ENCODE peak calls at places on chromosomes 3 and 15, in four cellular contexts. D is neural progenitor cell, R is type B pancreatic cell, F is B cell. V is an unnamed sample.

GRCh38 chr15:52567886-52568568 is 803 bp downstream of the ARPP19 start:
- DNase-seq in F (peak), R (no peak), D (no peak), V (no peak)

GRCh38 chr3:30646181-30646876 is 39.9 kb downstream of the TGFBR2 start:
- DNase-seq in D (no peak), R (no peak), F (no peak), V (no peak)

GRCh38 chr3:170437696-170438407 is 19.2 kb downstream of the CLDN11 start:
- DNase-seq in R (no peak), D (no peak), F (no peak), V (no peak)

GRCh38 chr3:184003187-184003967 is 14.3 kb downstream of the ABCC5 start:
- DNase-seq in D (no peak), R (no peak), F (no peak), V (no peak)

GRCh38 chr3:44832965-44833364 is 28.7 kb upstream of the TMEM42 start:
- DNase-seq in F (no peak), R (no peak), D (no peak), V (no peak)

GRCh38 chr3:99330924-99331532 is 307.4 kb upstream of the COL8A1 start:
- DNase-seq in F (no peak), R (no peak), D (no peak), V (no peak)

GRCh38 chr3:141326123-141326522 is 42.2 kb upstream of the ZBTB38 start:
- DNase-seq in F (no peak), R (no peak), D (no peak), V (no peak)

GRCh38 chr3:126971891-126972351 is 11.0 kb upstream of the PLXNA1 start:
- DNase-seq in R (no peak), F (no peak), D (peak), V (no peak)

GRCh38 chr3:73379465-73379864 is 245.3 kb downstream of the PDZRN3 start:
- DNase-seq in R (no peak), D (no peak), F (no peak), V (no peak)

GRCh38 chr15:64334530-64334929 is 21.4 kb downstream of the CSNK1G1 start:
- DNase-seq in R (no peak), D (no peak), F (no peak), V (no peak)

GRCh38 chr3:185645596-185646381 is 59.7 kb downstream of the SENP2 start:
- DNase-seq in D (peak), R (no peak), F (no peak), V (peak)

GRCh38 chr3:179071569-179072397 is at the start of gene ZMAT3:
- DNase-seq in F (peak), R (peak), D (peak), V (peak)

GRCh38 chr3:171374260-171374659 is 85.9 kb downstream of the TNIK start:
- DNase-seq in R (no peak), F (no peak), D (no peak), V (no peak)

GRCh38 chr3:73848173-73848751 is 223.5 kb upstream of the PDZRN3 start:
- DNase-seq in D (peak), R (no peak), F (no peak), V (no peak)

GRCh38 chr15:79779739-79780138 is 117.1 kb downstream of the MTHFS start:
- DNase-seq in D (no peak), F (no peak), R (no peak), V (peak)

GRCh38 chr3:10015476-10015904 is 10.7 kb upstream of the FANCD2 start:
- DNase-seq in D (no peak), R (no peak), F (no peak), V (peak)

GRCh38 chr15:96023081-96023480 is 307.4 kb upstream of the NR2F2 start:
- DNase-seq in D (no peak), R (no peak), F (no peak), V (no peak)

GRCh38 chr3:17115186-17115585 is 230.4 kb downstream of the PLCL2 start:
- DNase-seq in D (no peak), R (no peak), F (no peak), V (peak)

GRCh38 chr3:32374788-32375595 is 16.7 kb upstream of the CMTM7 start:
- DNase-seq in R (no peak), D (peak), F (peak), V (no peak)

DNA sequence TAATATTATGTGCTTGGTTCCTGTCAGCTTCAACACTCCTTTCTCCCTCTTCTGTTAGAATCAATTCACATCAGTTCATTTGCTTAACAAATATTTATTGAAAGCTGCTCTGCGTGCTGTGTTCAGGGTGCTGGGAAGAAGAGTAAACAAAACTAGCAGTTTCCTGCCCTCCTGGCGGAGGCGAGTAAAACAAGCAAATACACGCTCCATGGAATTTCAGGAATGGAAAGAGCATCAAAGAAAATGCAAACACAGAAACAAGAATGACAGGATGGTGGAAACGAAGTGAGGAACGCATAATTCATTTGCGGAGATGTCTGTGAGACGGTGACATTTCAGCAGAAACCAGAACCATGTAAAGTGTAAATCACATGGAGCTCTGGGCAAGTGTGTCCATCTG is 49.4 kb upstream of the SPTSSB start:
- DNase-seq in D (peak), F (no peak), R (no peak), V (no peak)
- TF ChIP-seq CTCF in D (peak), F (no peak), R (peak), V (peak)

GRCh38 chr3:113535898-113536297 is 3.5 kb downstream of the SIDT1 start:
- DNase-seq in R (no peak), D (peak), F (no peak), V (no peak)
- TF ChIP-seq CTCF in R (peak), D (peak), F (peak), V (no peak)

GRCh38 chr3:139286241-139286640 is 57.6 kb upstream of the MRPS22 start:
- DNase-seq in R (no peak), F (no peak), D (no peak), V (no peak)

GRCh38 chr3:139286825-139287224 is 57.0 kb upstream of the MRPS22 start:
- DNase-seq in F (no peak), R (no peak), D (no peak), V (no peak)

GRCh38 chr3:139287557-139287956 is 56.3 kb upstream of the MRPS22 start:
- DNase-seq in D (no peak), R (no peak), F (no peak), V (no peak)

GRCh38 chr3:139289866-139290524 is 53.8 kb upstream of the MRPS22 start:
- DNase-seq in D (no peak), F (no peak), R (no peak), V (no peak)

DNA sequence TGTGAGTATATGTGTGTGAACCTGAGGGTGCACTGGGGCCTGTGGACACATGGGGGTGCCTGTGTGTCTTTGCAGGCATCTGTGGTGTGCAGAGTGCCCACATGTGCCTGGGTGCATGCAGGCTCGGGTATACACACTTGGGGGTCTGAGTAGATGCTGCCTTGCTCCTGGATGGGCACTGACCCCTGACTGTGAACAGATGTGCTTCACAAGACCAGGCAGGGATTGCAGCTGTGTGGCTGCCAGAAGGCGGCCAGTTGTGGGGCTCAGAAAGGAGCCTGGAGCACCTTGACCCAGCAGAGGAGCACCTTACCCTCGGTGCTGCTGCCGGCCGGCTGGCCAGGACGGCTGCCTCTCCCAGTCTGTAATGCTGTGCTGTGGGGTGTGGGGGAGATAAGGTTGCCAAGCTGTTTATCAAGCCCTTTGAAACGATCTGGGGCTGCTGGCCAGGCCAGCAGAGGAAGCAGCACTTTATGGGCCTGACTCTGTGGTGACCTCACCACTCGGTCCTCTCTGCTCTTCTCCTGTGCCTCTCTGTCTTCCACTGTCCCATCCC is 55.5 kb upstream of the MRPS22 start:
- DNase-seq in F (no peak), D (no peak), R (no peak), V (no peak)
- TF ChIP-seq CTCF in F (no peak), D (no peak), R (no peak), V (no peak)

GRCh38 chr15:62904511-62904910 is 138.0 kb upstream of the TPM1 start:
- DNase-seq in D (no peak), F (no peak), R (no peak), V (no peak)
- TF ChIP-seq CTCF in D (no peak), F (no peak), R (no peak), V (no peak)

DNA sequence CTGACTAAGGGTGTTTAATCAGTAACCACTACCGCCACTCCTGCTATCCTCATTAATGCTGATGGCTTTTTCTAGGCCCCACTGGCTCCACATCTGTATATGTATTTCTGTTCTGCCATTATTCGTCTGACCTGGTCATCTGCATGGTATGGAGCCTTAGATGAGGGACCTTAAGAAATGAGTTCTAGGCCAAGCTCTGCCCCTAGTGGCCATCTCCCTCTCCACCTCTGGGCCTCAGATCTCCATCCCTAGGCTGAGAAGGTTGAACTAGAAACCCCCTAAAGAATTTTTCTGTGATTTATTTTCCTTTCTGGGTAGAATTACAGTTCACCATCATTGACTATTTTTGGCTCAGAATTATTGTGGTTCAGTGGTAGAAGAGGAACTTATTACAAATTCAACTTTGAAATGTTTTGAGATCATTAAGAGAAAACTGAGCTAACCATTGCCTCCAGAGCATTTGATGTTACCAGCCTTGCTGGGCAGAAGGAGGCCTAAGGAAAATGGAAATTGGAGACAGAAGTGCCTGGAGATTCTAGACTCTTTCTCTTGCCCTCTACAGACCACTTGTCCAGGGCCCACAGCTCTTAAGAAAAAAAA is 325.2 kb upstream of the NR2E3 start:
- DNase-seq in F (no peak), R (no peak), D (peak), V (no peak)
- TF ChIP-seq CTCF in F (no peak), R (peak), D (peak), V (peak)

DNA sequence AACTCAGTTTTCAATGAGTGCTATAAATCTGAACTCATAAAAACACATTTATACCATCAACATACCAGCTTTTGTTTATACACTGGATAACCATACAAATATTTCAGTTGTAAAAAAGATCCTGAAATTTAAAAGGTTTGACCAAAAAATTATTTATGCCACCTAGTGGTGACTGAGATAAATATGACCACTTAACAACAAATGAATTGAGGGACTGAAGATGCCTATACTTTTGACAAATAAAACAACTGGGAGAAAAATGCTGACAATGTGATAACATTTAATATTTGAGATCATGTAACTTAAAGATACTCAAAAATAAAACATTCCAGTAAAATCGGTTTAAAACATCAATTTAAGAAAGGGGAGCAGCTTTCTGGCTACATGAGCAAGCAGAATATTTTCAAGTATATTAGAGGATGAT is 30.4 kb downstream of the ATG3 start:
- DNase-seq in R (no peak), F (no peak), D (peak), V (no peak)
- TF ChIP-seq CTCF in R (peak), F (peak), D (peak), V (peak)

V was measured in osteocyte.